ENCODE peak calls at places on chromosomes 1 and 21, in six cellular contexts. C is GM12878, T is body of pancreas, B is ovary, I is transverse colon, Z is A549. W is an unnamed sample.

GRCh38 chr1:66788231-66788939 is 12.7 kb downstream of the INSL5 start:
- DNase-seq in B (no peak), I (no peak), Z (no peak), T (no peak), C (no peak), W (no peak)

GRCh38 chr1:186957339-186957738 is 128.6 kb downstream of the PLA2G4A start:
- DNase-seq in I (no peak), T (no peak), C (no peak), B (no peak), Z (no peak), W (no peak)

GRCh38 chr21:37912616-37913015 is 3.6 kb downstream of the KCNJ6 start:
- DNase-seq in T (no peak), B (no peak), C (no peak), Z (no peak), I (no peak), W (no peak)

GRCh38 chr21:38334866-38335265 is 78.1 kb downstream of the KCNJ15 start:
- DNase-seq in I (no peak), Z (no peak), C (no peak), B (no peak), T (no peak), W (no peak)

GRCh38 chr1:151846062-151846568 is 6.5 kb upstream of the C2CD4D start:
- DNase-seq in B (no peak), C (no peak), Z (peak; percentile 47), I (no peak), T (no peak), W (no peak)

GRCh38 chr1:221327954-221328353 is 413.9 kb downstream of the DUSP10 start:
- DNase-seq in I (no peak), Z (no peak), T (no peak), C (no peak), B (no peak), W (no peak)

GRCh38 chr1:117493906-117494305 is 111.9 kb upstream of the TENT5C start:
- DNase-seq in Z (no peak), C (no peak), T (no peak), I (no peak), B (no peak), W (no peak)

GRCh38 chr1:181100015-181100905 is 11.8 kb downstream of the IER5 start:
- DNase-seq in I (no peak), B (no peak), T (no peak), Z (no peak), C (no peak), W (no peak)

GRCh38 chr1:159175571-159175970 is 4.2 kb downstream of the CADM3 start:
- DNase-seq in C (no peak), Z (no peak), I (no peak), T (no peak), B (no peak), W (no peak)

GRCh38 chr21:46172863-46173528 is 11.3 kb downstream of the SPATC1L start:
- DNase-seq in B (no peak), T (no peak), I (no peak), Z (no peak), C (no peak), W (peak; percentile 50)

GRCh38 chr1:8987881-8988617 is 38.2 kb downstream of the SLC2A7 start:
- DNase-seq in Z (peak; percentile 44), B (peak; percentile 28), T (peak; percentile 47), I (peak; percentile 52), C (no peak), W (no peak)

GRCh38 chr21:44748621-44749020 is 37.2 kb upstream of the TSPEAR start:
- DNase-seq in C (no peak), B (no peak), Z (no peak), I (no peak), T (no peak), W (no peak)

GRCh38 chr1:23496490-23497181 is 12.7 kb upstream of the ASAP3 start:
- DNase-seq in T (no peak), Z (no peak), B (no peak), C (no peak), I (no peak), W (no peak)

GRCh38 chr1:90730247-90731022 is 13.3 kb upstream of the BARHL2 start:
- DNase-seq in Z (no peak), T (no peak), C (no peak), B (no peak), I (no peak), W (no peak)

GRCh38 chr1:160399544-160400283 is 650 bp upstream of the VANGL2 start:
- DNase-seq in I (no peak), C (no peak), T (no peak), Z (no peak), B (no peak), W (no peak)

GRCh38 chr1:210587547-210587946 is 258.8 kb downstream of the HHAT start:
- DNase-seq in T (no peak), Z (no peak), B (no peak), C (no peak), I (no peak), W (no peak)

GRCh38 chr1:180343931-180344406 is 113.9 kb downstream of the LHX4 start:
- DNase-seq in I (peak; percentile 82), B (no peak), Z (no peak), T (peak; percentile 20), C (peak; percentile 30), W (no peak)

GRCh38 chr1:75630004-75630403 is 19.1 kb upstream of the SLC44A5 start:
- DNase-seq in C (no peak), B (no peak), T (no peak), I (no peak), Z (no peak), W (no peak)

GRCh38 chr1:202130816-202131522 is 8.3 kb downstream of the GPR37L1 start:
- DNase-seq in Z (no peak), B (no peak), T (no peak), I (no peak), C (no peak), W (no peak)

GRCh38 chr1:165152727-165153126 is 203.8 kb downstream of the LMX1A start:
- DNase-seq in T (no peak), I (no peak), Z (peak; percentile 11), B (no peak), C (no peak), W (no peak)

GRCh38 chr1:154749078-154749760 is 120.9 kb downstream of the KCNN3 start:
- DNase-seq in T (no peak), I (no peak), B (no peak), C (peak; percentile 28), Z (peak; percentile 67), W (no peak)

GRCh38 chr1:111920221-111921024 is 69.0 kb downstream of the KCND3 start:
- DNase-seq in C (no peak), Z (peak; percentile 35), T (peak; percentile 64), I (no peak), B (no peak), W (peak; percentile 60)

GRCh38 chr1:150192012-150192411 is 42.3 kb downstream of the PLEKHO1 start:
- DNase-seq in Z (peak; percentile 59), T (no peak), B (no peak), I (no peak), C (no peak), W (no peak)

GRCh38 chr1:156625436-156626078 is 6.3 kb downstream of the HAPLN2 start:
- DNase-seq in B (peak; percentile 22), C (no peak), T (peak; percentile 54), I (peak; percentile 61), Z (peak; percentile 61), W (no peak)

GRCh38 chr1:37807220-37807554 is 403 bp upstream of the C1orf122 start:
- DNase-seq in Z (no peak), T (no peak), I (no peak), B (no peak), C (no peak), W (no peak)

GRCh38 chr1:37811027-37811655 is 3.1 kb upstream of the YRDC start:
- DNase-seq in I (peak; percentile 74), C (no peak), B (no peak), T (peak; percentile 68), Z (peak; percentile 85), W (no peak)

GRCh38 chr1:37809942-37810341 is 1.9 kb upstream of the YRDC start:
- DNase-seq in I (no peak), B (no peak), Z (no peak), T (no peak), C (no peak), W (no peak)

GRCh38 chr1:37807555-37808368 is at the start of the genes C1orf122 and YRDC:
- DNase-seq in Z (peak; percentile 90), I (peak; percentile 96), B (peak; percentile 93), T (peak; percentile 94), C (peak; percentile 35), W (peak; percentile 96)

GRCh38 chr1:37808369-37809319 is 636 bp upstream of the YRDC start:
- DNase-seq in C (no peak), B (peak; percentile 75), Z (peak; percentile 70), I (peak; percentile 79), T (peak; percentile 92), W (peak; percentile 81)
- TF ChIP-seq POLR2A in C (no peak), B (no peak), Z (peak; percentile 25), I (no peak), T (peak; percentile 71), W (no peak)

DNA sequence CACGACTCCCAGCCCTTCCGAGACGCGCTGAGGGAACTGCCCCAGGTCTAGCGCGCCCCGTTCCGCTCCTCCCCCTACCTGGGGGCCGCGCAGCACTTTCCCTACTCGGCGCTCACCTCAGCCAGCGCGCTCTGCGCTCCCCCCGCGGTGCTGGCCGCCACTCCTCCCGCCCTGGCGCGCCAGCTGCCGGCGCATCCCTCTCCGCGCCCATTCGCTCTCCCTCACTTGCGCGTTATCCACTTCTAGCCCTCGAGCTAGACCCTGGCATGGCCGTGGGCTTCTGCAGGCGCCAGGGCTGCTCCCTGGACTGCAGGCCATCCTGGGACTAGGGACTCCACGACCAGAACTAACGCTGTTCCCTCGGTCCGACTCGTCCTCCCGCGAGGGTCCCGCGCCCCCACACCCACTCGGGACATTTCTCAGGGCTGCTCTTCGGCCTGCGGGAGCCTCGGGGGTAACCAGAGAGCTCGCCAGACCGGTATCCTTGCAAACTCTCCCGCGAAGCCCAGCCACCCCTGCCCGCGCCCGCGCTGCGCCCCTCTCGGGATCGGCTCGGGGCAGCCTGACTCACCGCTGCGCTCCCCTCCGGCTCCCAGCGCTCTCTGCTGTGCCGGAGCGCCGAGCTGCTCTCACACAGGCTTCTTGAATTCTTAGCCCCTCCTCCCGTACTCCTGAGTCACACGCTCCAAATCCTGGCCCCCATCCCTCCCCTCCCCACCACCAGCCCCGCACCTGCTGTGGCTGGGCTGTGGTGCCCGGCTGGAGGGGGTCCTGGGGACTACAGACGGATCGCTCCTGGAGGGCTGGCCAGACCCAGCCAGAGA is at the start of gene NGF:
- DNase-seq in Z (peak; percentile 27), T (peak; percentile 31), B (peak; percentile 77), I (no peak), C (no peak), W (no peak)
- H3K27ac ChIP-seq in Z (peak within 1 kb of the TSS; percentile 91), T (no peak within 1 kb of the TSS), B (peak within 1 kb of the TSS; percentile 82), I (peak within 1 kb of the TSS; percentile 50), C (no peak within 1 kb of the TSS), W (peak within 1 kb of the TSS; percentile 34)

GRCh38 chr1:109904105-109904817 is 6.4 kb upstream of the CSF1 start:
- DNase-seq in Z (no peak), C (no peak), T (peak; percentile 45), B (no peak), I (no peak), W (no peak)
- TF ChIP-seq POLR2A in Z (no peak), C (no peak), T (no peak), B (no peak), I (no peak), W (no peak)

DNA sequence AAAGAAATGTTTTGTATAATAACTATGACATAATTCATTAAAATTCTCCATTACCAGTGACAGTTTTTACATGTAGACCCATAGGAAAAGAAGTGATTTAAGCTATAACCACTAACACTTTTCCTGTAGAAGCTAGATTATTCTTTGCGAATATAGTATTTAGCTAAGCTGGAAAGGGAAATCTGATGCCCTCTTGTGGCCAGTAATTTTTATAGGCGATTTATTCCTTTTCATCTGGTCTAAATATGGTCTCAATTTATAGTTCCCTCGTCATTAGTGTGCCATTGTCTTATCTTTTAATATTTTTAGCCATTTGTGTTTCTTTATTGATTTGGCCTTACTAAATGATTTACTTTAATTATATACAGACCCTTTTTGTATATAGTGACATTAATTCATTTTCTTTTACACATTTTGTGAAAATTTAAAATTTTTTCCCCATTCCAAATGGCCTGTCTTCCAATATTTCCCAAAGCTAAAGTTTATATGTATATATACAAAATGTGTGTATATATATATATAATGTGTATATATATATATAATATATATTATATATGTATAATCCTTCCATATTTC is 26.7 kb downstream of the BTG3 start:
- DNase-seq in Z (peak; percentile 48), C (no peak), I (no peak), T (no peak), B (no peak), W (no peak)
- H3K27ac ChIP-seq in Z (no peak overlapping the region), C (no peak overlapping the region), I (no peak overlapping the region), T (no peak overlapping the region), B (no peak overlapping the region), W (no peak overlapping the region)